ENCODE peak calls at places on chromosomes 13 and 19, in five cellular contexts. H is CD8-positive, alpha-beta T cell; C is kidney; J is pancreas; L is PC-3. W is an unnamed sample.

GRCh38 chr13:113854238-113855011 is 9.5 kb downstream of the GAS6 start:
- DNase-seq in H (no peak), C (peak), L (no peak), J (no peak), W (no peak)

GRCh38 chr13:28819748-28820098 is 416 bp upstream of the MTUS2 start:
- DNase-seq in H (peak), L (peak), J (peak), C (no peak), W (peak)

GRCh38 chr19:47239610-47240296 is 8.8 kb upstream of the BBC3 start:
- DNase-seq in J (no peak), H (peak), C (peak), L (no peak), W (peak)

GRCh38 chr19:34222386-34222785 is 32.0 kb upstream of the GARRE1 start:
- DNase-seq in C (no peak), H (no peak), J (no peak), L (no peak), W (no peak)

GRCh38 chr13:113948034-113948742 is 25.7 kb downstream of the C13orf46 start:
- DNase-seq in H (no peak), L (no peak), J (no peak), C (peak), W (no peak)

GRCh38 chr13:78606471-78607408 is 3.4 kb upstream of the POU4F1 start:
- DNase-seq in H (no peak), L (no peak), C (no peak), J (no peak), W (no peak)

GRCh38 chr19:32605544-32605943 is 24.6 kb downstream of the PDCD5 start:
- DNase-seq in C (no peak), H (no peak), L (no peak), J (no peak), W (no peak)

GRCh38 chr19:30227661-30228112 is 144.5 kb upstream of the ZNF536 start:
- DNase-seq in L (peak), C (no peak), H (no peak), J (peak), W (peak)

GRCh38 chr13:109840201-109840892 is 54.0 kb upstream of the IRS2 start:
- DNase-seq in L (peak), C (no peak), J (no peak), H (no peak), W (peak)

GRCh38 chr13:30191491-30192100 is 115.8 kb downstream of the KATNAL1 start:
- DNase-seq in J (no peak), H (no peak), L (peak), C (no peak), W (peak)

GRCh38 chr13:54709546-54709945 is 1680.9 kb downstream of the OLFM4 start:
- DNase-seq in L (peak), C (no peak), J (no peak), H (no peak), W (peak)

GRCh38 chr13:90270231-90270630 is 1077.3 kb upstream of the MIR17HG start:
- DNase-seq in H (no peak), L (no peak), J (no peak), C (no peak), W (no peak)

GRCh38 chr13:57935965-57936364 is 304.4 kb downstream of the PCDH17 start:
- DNase-seq in J (no peak), H (no peak), L (no peak), C (no peak), W (no peak)

GRCh38 chr19:39996218-39996810 is 546 bp upstream of the ZNF546 start:
- DNase-seq in C (no peak), J (no peak), H (peak), L (peak), W (peak)

GRCh38 chr19:38122402-38123093 is 101.5 kb downstream of the DPF1 start:
- DNase-seq in C (no peak), L (no peak), H (no peak), J (no peak), W (no peak)

GRCh38 chr13:42487221-42487620 is 86.7 kb upstream of the TNFSF11 start:
- DNase-seq in L (peak), J (no peak), C (no peak), H (no peak), W (peak)

GRCh38 chr13:97240789-97241734 is 18.9 kb downstream of the MBNL2 start:
- DNase-seq in J (no peak), H (no peak), L (no peak), C (no peak), W (no peak)

GRCh38 chr13:113579686-113580085 is 4.9 kb upstream of the TFDP1 start:
- DNase-seq in L (no peak), C (peak), H (no peak), J (no peak), W (no peak)

GRCh38 chr19:5904302-5905071 is at the start of gene VMAC:
- DNase-seq in L (peak), C (peak), H (peak), J (peak), W (peak)

GRCh38 chr13:102555914-102556553 is 40.8 kb upstream of the TPP2 start:
- DNase-seq in L (peak), H (no peak), C (no peak), J (no peak), W (peak)
- TF ChIP-seq CTCF in L (peak), H (peak), C (peak), J (no peak), W (peak)

DNA sequence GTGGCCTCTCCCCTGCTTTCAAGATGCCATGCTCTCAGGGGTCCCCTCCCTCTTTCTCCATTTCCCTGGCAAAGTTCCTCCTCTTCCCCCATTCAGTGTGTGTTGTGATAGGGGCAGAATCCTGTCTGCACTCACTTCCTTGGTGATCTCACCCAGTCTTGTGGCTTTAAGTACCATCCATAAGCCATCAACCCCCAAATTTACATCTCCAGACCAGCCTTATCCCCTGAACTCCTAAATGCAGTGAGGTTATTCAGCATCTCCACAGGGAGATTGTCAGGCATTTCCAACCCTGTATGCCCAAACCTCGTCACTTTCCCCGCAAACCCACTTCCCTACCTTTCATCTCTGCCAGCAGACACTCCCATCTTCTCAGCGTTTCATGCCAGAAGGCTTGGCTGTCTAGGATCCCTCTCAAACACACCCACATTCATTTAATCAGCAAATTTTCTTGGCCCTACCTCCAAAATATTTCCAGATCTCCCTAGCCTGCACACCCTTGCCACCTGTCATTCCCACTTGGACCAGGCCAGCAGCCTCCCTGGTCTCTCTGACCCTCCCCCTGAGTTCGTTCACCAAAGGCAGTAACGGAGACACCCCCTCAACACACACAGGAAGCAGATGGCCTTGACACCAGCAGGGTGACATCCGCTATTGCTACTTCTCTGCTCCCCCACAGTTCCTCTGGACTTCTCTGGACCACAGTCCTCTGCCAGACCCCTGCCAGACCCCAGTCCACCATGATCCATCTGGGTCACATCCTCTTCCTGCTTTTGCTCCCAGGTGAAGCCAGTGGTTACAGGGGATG is at the start of gene HCST:
- DNase-seq in L (peak), J (no peak), H (peak), C (no peak), W (peak)
- H3K4me3 ChIP-seq in L (peak), J (no peak), H (peak), C (peak), W (no peak)

DNA sequence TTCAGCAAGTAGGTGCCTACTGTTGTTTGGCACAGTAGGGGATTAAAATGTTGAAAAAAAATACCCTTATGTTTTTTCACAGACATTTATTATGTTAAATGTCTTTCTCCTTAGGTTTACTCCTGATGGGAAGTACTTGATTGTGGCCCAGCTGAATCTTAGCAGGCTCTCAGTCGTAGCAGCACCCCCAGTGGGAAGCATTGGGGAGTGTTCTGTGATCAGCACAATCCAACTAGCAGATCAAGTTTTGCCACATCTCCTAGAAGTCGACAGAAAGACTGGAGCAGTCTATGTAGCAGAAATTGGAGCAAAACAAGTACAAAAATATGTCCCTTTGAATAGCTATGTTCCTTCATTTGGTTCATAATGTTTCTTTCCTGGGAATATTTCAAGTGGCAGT is 9.3 kb downstream of the NHLRC3 start:
- DNase-seq in H (no peak), L (peak), J (no peak), C (no peak), W (peak)
- TF ChIP-seq CTCF in H (no peak), L (peak), J (no peak), C (no peak), W (peak)

GRCh38 chr13:19685445-19685844 is 52.0 kb downstream of the MPHOSPH8 start:
- DNase-seq in C (no peak), H (no peak), L (no peak), J (no peak), W (no peak)

GRCh38 chr13:19680751-19681150 is 47.3 kb downstream of the MPHOSPH8 start:
- DNase-seq in L (no peak), C (no peak), H (no peak), J (no peak), W (no peak)

GRCh38 chr13:19681517-19681916 is 48.1 kb downstream of the MPHOSPH8 start:
- DNase-seq in J (no peak), C (no peak), L (no peak), H (no peak), W (no peak)

GRCh38 chr13:19685034-19685433 is 51.6 kb downstream of the MPHOSPH8 start:
- DNase-seq in L (no peak), C (peak), J (peak), H (no peak), W (no peak)
- H3K4me3 ChIP-seq in L (no peak), C (no peak), J (no peak), H (no peak), W (no peak)

W was measured in epithelial cell of esophagus.